ENCODE peak calls at places on chromosomes 12 and 14, in four cellular contexts. S is stromal cell of bone marrow, X is right cardiac atrium, Q is mammary epithelial cell. H is an unnamed sample.
A peak's percentile ranks its signal among the peaks of the same experiment; 100 is the strongest.

GRCh38 chr12:105659355-105660075 is 329.0 kb downstream of the C12orf75 start:
- DNase-seq in Q (peak; percentile 98), S (no peak), X (peak; percentile 53), H (peak; percentile 2)

GRCh38 chr12:113185180-113186032 is at the start of the genes DDX54 and RITA1:
- DNase-seq in Q (peak; percentile 77), X (peak; percentile 92), S (peak; percentile 38), H (peak; percentile 77)

GRCh38 chr12:26621932-26622331 is 211.1 kb downstream of the ITPR2 start:
- DNase-seq in X (no peak), S (no peak), Q (no peak), H (no peak)

GRCh38 chr12:81128930-81129554 is 51.2 kb downstream of the ACSS3 start:
- DNase-seq in X (no peak), S (peak; percentile 26), Q (peak; percentile 27), H (peak; percentile 58)

GRCh38 chr12:39905152-39905551 is 200.7 kb downstream of the SLC2A13 start:
- DNase-seq in X (peak; percentile 66), Q (peak; percentile 61), S (peak; percentile 77), H (peak; percentile 13)

GRCh38 chr12:69419701-69420100 is 50.5 kb upstream of the FRS2 start:
- DNase-seq in X (no peak), S (no peak), Q (no peak), H (no peak)

GRCh38 chr12:100114574-100114973 is 28.1 kb downstream of the BLTP3B start:
- DNase-seq in S (no peak), Q (no peak), X (no peak), H (peak; percentile 3)

GRCh38 chr12:121494093-121494787 is 86.6 kb downstream of the KDM2B start:
- DNase-seq in X (peak; percentile 73), S (peak; percentile 4), Q (no peak), H (peak; percentile 15)

GRCh38 chr12:130508318-130508717 is 170.6 kb downstream of the PIWIL1 start:
- DNase-seq in Q (no peak), S (no peak), X (no peak), H (no peak)

GRCh38 chr12:33967760-33968159 is 54.5 kb upstream of the ALG10 start:
- DNase-seq in Q (peak; percentile 79), S (no peak), X (no peak), H (no peak)

GRCh38 chr12:4036872-4037271 is 163.7 kb upstream of the PARP11 start:
- DNase-seq in Q (no peak), S (no peak), X (no peak), H (peak; percentile 47)

GRCh38 chr12:67989184-67989965 is at the start of gene IFNG-AS1:
- DNase-seq in X (no peak), Q (no peak), S (no peak), H (no peak)

GRCh38 chr12:70645494-70646317 is 8.5 kb upstream of the PTPRB start:
- DNase-seq in X (peak; percentile 68), Q (peak; percentile 87), S (peak; percentile 63), H (peak; percentile 97)

GRCh38 chr12:7994731-7995205 is 37.7 kb upstream of the FOXJ2 start:
- DNase-seq in S (peak; percentile 96), X (no peak), Q (peak; percentile 80), H (peak; percentile 58)

GRCh38 chr12:105229446-105229845 is 6.5 kb downstream of the APPL2 start:
- DNase-seq in S (no peak), X (no peak), Q (no peak), H (no peak)

GRCh38 chr12:76101739-76102385 is 17.4 kb upstream of the NAP1L1 start:
- DNase-seq in S (no peak), Q (no peak), X (no peak), H (no peak)

GRCh38 chr12:108717243-108717642 is 14.1 kb downstream of the CORO1C start:
- DNase-seq in Q (no peak), S (no peak), X (no peak), H (no peak)

GRCh38 chr14:53432378-53432802 is 279.3 kb upstream of the DDHD1 start:
- DNase-seq in S (peak; percentile 16), X (peak; percentile 44), Q (peak; percentile 37), H (peak; percentile 47)

GRCh38 chr12:83784298-83784890 is 1097.7 kb downstream of the TMTC2 start:
- DNase-seq in Q (no peak), S (no peak), X (no peak), H (no peak)

GRCh38 chr12:31325524-31325875 is 450 bp downstream of the SINHCAF start:
- DNase-seq in S (no peak), X (peak; percentile 70), Q (no peak), H (no peak)

GRCh38 chr14:65186951-65187350 is 84.6 kb upstream of the MAX start:
- DNase-seq in X (no peak), Q (no peak), S (no peak), H (no peak)

GRCh38 chr12:5586201-5586600 is 154.3 kb downstream of the NTF3 start:
- DNase-seq in Q (no peak), X (no peak), S (peak; percentile 8), H (peak; percentile 73)

GRCh38 chr12:3325736-3326135 is 165.3 kb upstream of the PRMT8 start:
- DNase-seq in S (no peak), X (no peak), Q (no peak), H (no peak)

GRCh38 chr12:100539209-100539608 is 34.3 kb upstream of the GAS2L3 start:
- DNase-seq in X (no peak), Q (peak; percentile 20), S (no peak), H (peak; percentile 41)

H was measured in kidney tubule cell.